ENCODE peak calls at places on chromosomes 1 and 21, in ten cellular contexts. F, V, O, H, T, B, W, L, Y and J are unnamed samples.

GRCh38 chr1:145425436-145426029 is at the start of gene NBPF20:
- DNase-seq in Y (peak), B (peak), O (peak), V (peak), H (peak), F (peak), W (peak), T (peak), L (peak), J (peak)

GRCh38 chr1:201578008-201578888 is 39.3 kb downstream of the NAV1 start:
- DNase-seq in W (no peak), O (no peak), B (no peak), F (no peak), T (no peak), H (no peak), L (no peak), V (no peak), Y (peak), J (no peak)

GRCh38 chr1:59936358-59936821 is 9.8 kb upstream of the CYP2J2 start:
- DNase-seq in W (no peak), H (no peak), B (no peak), T (no peak), O (no peak), Y (no peak), F (no peak), L (no peak), V (no peak), J (no peak)

GRCh38 chr1:9770276-9770675 is 53.5 kb downstream of the CLSTN1 start:
- DNase-seq in V (no peak), L (no peak), B (no peak), H (no peak), O (peak), Y (no peak), W (no peak), F (no peak), T (no peak), J (peak)

GRCh38 chr1:77015748-77016341 is 148.6 kb downstream of the ST6GALNAC5 start:
- DNase-seq in B (no peak), T (peak), O (no peak), W (no peak), L (no peak), V (no peak), Y (no peak), H (no peak), F (peak), J (no peak)

GRCh38 chr1:209569445-209570207 is 13.9 kb upstream of the CAMK1G start:
- DNase-seq in W (peak), B (peak), T (peak), H (peak), Y (peak), F (peak), O (peak), L (peak), V (peak), J (peak)

GRCh38 chr21:26409735-26410134 is 163.4 kb downstream of the CYYR1 start:
- DNase-seq in H (no peak), Y (no peak), O (no peak), T (no peak), V (no peak), L (no peak), W (no peak), B (no peak), F (no peak), J (no peak)

GRCh38 chr1:26748351-26748750 is 39.4 kb upstream of the PIGV start:
- DNase-seq in L (no peak), V (no peak), F (no peak), O (no peak), Y (no peak), B (no peak), W (no peak), T (no peak), H (no peak), J (no peak)

GRCh38 chr1:222844108-222844779 is 29.4 kb downstream of the DISP1 start:
- DNase-seq in F (peak), W (no peak), H (no peak), Y (no peak), L (no peak), T (no peak), B (no peak), V (no peak), O (no peak), J (no peak)

GRCh38 chr21:17542371-17542992 is 29.6 kb downstream of the CXADR start:
- DNase-seq in Y (no peak), T (no peak), B (no peak), H (no peak), F (no peak), O (no peak), V (no peak), W (no peak), L (no peak), J (no peak)

GRCh38 chr1:205971082-205971481 is 27.8 kb upstream of the SLC26A9 start:
- DNase-seq in B (no peak), O (no peak), Y (no peak), V (no peak), L (no peak), T (no peak), W (no peak), F (no peak), H (no peak), J (peak)

GRCh38 chr1:76679534-76680152 is 187.6 kb upstream of the ST6GALNAC5 start:
- DNase-seq in B (no peak), Y (no peak), F (no peak), O (no peak), V (no peak), L (no peak), W (no peak), H (no peak), T (no peak), J (no peak)

GRCh38 chr1:184811439-184812111 is 56.9 kb upstream of the EDEM3 start:
- DNase-seq in W (no peak), B (no peak), T (no peak), V (no peak), L (no peak), O (no peak), Y (no peak), H (no peak), F (no peak), J (peak)

GRCh38 chr1:154154053-154154452 is 820 bp downstream of the NUP210L start:
- DNase-seq in Y (no peak), T (no peak), O (no peak), L (no peak), B (no peak), H (no peak), V (no peak), F (no peak), W (no peak), J (no peak)

GRCh38 chr1:221841291-221841982 is 99.5 kb upstream of the DUSP10 start:
- DNase-seq in O (no peak), F (no peak), B (peak), H (no peak), L (no peak), T (no peak), W (no peak), Y (no peak), V (no peak), J (no peak)

GRCh38 chr21:33025471-33026298 is at the start of gene OLIG2:
- DNase-seq in W (no peak), V (no peak), F (peak), O (no peak), T (peak), B (peak), H (no peak), L (no peak), Y (no peak), J (peak)

GRCh38 chr21:17612023-17612564 is 607 bp downstream of the BTG3 start:
- DNase-seq in W (peak), B (no peak), O (peak), H (peak), L (peak), F (no peak), V (peak), T (peak), Y (no peak), J (peak)

GRCh38 chr1:36324322-36324802 is 917 bp upstream of the EVA1B start:
- DNase-seq in V (no peak), B (no peak), F (no peak), O (no peak), W (no peak), L (no peak), T (no peak), H (no peak), Y (no peak), J (no peak)

GRCh38 chr1:57369889-57370288 is 54.0 kb downstream of the DAB1 start:
- DNase-seq in T (no peak), V (no peak), L (no peak), B (no peak), Y (no peak), W (no peak), O (no peak), H (no peak), F (no peak), J (no peak)

GRCh38 chr1:151352001-151352718 is 5.1 kb upstream of the RFX5 start:
- DNase-seq in Y (peak), W (no peak), B (no peak), T (no peak), F (no peak), L (no peak), H (no peak), O (peak), V (no peak), J (peak)

GRCh38 chr1:42831273-42831672 is 14.1 kb upstream of the SVBP start:
- DNase-seq in V (no peak), F (peak), B (no peak), H (no peak), O (no peak), W (no peak), T (no peak), L (no peak), Y (peak), J (no peak)

GRCh38 chr1:42833981-42834380 is 12.4 kb upstream of the ZNF691 start:
- DNase-seq in F (no peak), V (no peak), O (no peak), T (no peak), Y (no peak), H (no peak), B (peak), L (no peak), W (no peak), J (no peak)

GRCh38 chr1:42832636-42833265 is 13.7 kb upstream of the ZNF691 start:
- DNase-seq in T (no peak), V (no peak), W (no peak), F (no peak), Y (no peak), O (no peak), H (no peak), B (no peak), L (no peak), J (no peak)

GRCh38 chr1:42834803-42835202 is 11.6 kb upstream of the ZNF691 start:
- DNase-seq in W (no peak), Y (no peak), H (no peak), B (no peak), T (no peak), O (no peak), L (no peak), V (no peak), F (no peak), J (no peak)

DNA sequence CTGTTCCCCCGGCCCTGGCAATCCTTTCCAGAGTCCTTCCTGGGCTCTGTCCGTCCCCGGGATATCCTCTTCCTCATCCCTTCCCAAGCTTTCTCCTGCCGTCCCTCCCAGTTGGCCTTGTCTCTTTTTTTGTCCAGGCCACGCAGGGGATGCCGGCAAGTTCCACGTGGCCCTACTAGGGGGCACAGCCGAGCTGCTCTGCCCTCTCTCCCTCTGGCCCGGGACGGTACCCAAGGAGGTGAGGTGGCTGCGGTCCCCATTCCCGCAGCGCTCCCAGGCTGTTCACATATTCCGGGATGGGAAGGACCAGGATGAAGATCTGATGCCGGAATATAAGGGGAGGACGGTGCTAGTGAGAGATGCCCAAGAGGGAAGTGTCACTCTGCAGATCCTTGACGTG is 13.4 kb upstream of the SVBP start:
- DNase-seq in F (no peak), O (no peak), H (no peak), T (peak), L (no peak), V (no peak), W (no peak), B (no peak), Y (no peak), J (no peak)
- TF ChIP-seq CTCF in F (no peak), O (no peak), H (no peak), T (peak), L (no peak), V (no peak), W (no peak), B (no peak), Y (peak), J (no peak)

DNA sequence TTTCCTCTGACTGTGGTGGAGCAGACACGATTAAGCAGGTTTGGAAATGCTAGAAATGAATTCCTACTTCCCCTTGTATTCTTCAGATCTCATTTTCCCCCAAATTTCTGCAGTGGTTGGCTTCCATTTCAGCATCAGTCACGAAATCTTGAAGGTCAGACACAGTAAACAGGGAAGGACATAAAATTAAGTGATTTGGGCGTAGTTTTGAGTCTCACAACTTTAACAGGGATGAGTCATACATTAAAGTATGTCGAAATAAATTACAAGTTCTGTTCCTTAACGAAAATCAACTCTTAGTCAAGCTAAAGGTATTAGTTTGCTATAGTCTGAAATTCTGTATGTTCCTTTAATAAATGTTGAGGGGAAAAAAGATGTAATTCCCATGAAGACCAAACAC is 61.1 kb downstream of the HNRNPR start:
- DNase-seq in B (no peak), T (no peak), V (no peak), F (no peak), Y (no peak), O (no peak), W (no peak), L (no peak), H (no peak), J (no peak)
- H3K27ac ChIP-seq in B (no peak), T (no peak), V (no peak), F (no peak), Y (no peak), O (peak), W (no peak), L (no peak), H (peak), J (no peak)

DNA sequence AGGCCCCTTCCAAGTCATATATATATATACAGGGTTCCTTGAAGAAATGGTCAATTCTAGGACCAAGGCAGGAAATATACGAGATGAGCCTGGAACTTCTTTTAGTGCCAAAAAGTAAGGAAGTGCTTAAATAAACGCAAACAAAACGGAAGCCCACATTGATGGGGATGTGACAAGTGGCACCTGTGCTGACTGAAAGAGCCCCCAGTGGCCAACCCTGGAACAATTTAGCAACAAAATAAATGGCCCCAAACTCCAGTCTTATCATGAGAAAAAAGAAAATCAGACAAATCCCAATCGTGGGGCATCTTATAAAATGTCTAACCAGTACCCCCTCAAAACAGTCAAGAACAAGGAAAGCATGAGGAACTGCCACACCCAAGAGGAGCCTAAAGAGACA is 17.7 kb downstream of the PLA2G5 start:
- DNase-seq in L (no peak), W (peak), O (no peak), H (no peak), T (no peak), Y (peak), B (no peak), F (no peak), V (no peak), J (no peak)
- TF ChIP-seq CTCF in L (no peak), W (peak), O (no peak), H (no peak), T (peak), Y (peak), B (peak), F (peak), V (no peak), J (no peak)

GRCh38 chr1:96411006-96411405 is 310.6 kb upstream of the PTBP2 start:
- DNase-seq in V (no peak), O (no peak), Y (no peak), F (no peak), T (no peak), W (no peak), B (no peak), L (no peak), H (no peak), J (no peak)

GRCh38 chr1:96414598-96414997 is 307.0 kb upstream of the PTBP2 start:
- DNase-seq in H (no peak), L (no peak), W (no peak), V (no peak), Y (no peak), F (no peak), B (no peak), T (no peak), O (no peak), J (no peak)

GRCh38 chr1:96418969-96419368 is 302.6 kb upstream of the PTBP2 start:
- DNase-seq in Y (no peak), L (no peak), B (no peak), H (no peak), F (no peak), V (no peak), W (no peak), T (no peak), O (no peak), J (no peak)

GRCh38 chr1:96416690-96417444 is 304.7 kb upstream of the PTBP2 start:
- DNase-seq in W (no peak), Y (no peak), O (no peak), B (no peak), T (no peak), V (no peak), F (no peak), L (no peak), H (no peak), J (no peak)

GRCh38 chr1:96416111-96416595 is 305.4 kb upstream of the PTBP2 start:
- DNase-seq in W (no peak), O (no peak), V (no peak), Y (no peak), H (no peak), F (no peak), B (no peak), L (no peak), T (no peak), J (peak)
- H3K27ac ChIP-seq in W (no peak), O (peak), V (no peak), Y (no peak), H (no peak), F (no peak), B (no peak), L (no peak), T (no peak), J (peak)

DNA sequence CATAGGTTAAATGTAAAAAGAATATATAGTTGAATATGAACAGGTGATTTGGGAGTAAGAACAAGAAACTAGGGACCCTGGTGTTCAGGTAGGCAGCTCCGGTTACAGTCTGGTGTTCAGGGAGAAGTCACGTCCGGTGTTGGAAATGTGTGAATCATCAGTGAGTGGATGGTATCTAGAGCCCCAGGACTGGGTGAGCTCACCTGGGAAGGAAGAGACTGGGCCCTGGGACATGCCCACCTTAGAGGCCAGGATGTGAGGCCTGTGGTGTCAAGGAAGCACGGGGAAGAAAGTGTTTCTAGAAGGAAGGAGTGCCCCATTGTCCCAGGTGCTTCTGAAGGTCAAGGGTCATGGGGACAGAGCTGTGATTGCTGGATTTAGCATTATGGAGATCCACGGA is 1.5 kb upstream of the GJB3 start:
- DNase-seq in V (no peak), T (peak), H (no peak), Y (no peak), L (no peak), F (no peak), B (no peak), O (no peak), W (no peak), J (peak)
- TF ChIP-seq CTCF in V (no peak), T (no peak), H (no peak), Y (no peak), L (no peak), F (no peak), B (no peak), O (no peak), W (no peak), J (no peak)

GRCh38 chr1:116558140-116558549 is 12.7 kb downstream of the CD58 start:
- DNase-seq in B (no peak), H (no peak), W (no peak), O (no peak), V (no peak), F (no peak), Y (no peak), T (no peak), L (no peak), J (no peak)
- H3K27ac ChIP-seq in B (no peak), H (no peak), W (no peak), O (no peak), V (no peak), F (no peak), Y (no peak), T (no peak), L (no peak), J (no peak)

DNA sequence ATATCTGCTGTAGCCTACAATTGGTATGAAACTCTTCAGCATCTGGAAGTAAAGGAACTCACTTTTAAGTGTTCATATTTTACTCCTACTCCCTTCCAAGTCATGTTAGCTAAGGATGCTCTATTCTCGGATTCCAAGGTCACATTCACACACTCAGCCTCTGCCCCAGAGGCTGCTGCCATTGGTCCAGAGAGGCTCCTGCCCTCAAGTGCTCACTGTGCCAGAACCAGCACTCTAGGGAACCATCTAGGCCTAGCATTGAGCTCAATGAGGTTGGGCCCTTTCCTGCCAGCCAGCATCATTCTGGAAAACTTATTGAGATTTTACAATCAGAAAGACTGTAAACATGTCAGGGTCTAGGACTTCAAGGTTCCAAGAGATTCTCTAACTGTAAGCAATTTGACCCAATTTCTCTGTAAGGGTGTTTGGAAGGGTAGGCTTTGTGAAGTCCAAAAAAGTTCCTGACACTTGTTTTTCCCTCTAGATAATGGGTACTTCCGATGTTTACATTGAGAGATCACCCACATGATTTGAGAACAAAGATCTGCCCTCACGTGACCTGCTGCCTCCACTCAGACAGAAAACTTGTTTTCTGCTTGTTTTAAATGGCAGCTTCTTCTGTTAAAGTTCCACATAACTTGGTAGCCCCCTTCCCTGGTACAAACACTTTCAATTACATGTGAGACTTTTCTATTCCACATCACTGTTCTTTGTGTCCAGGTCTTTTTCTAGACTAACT is 94.9 kb downstream of the MAB21L3 start:
- DNase-seq in L (no peak), Y (no peak), H (no peak), O (no peak), F (no peak), T (no peak), W (no peak), B (no peak), V (no peak), J (no peak)
- TF ChIP-seq CTCF in L (no peak), Y (no peak), H (no peak), O (no peak), F (no peak), T (no peak), W (no peak), B (no peak), V (no peak), J (no peak)